ENCODE peak calls at places on chromosomes 6 and 20, in four cellular contexts. V is transverse colon, B is HCT116, D is stomach. O is an unnamed sample.

GRCh38 chr6:18496462-18496861 is 109.3 kb downstream of the RNF144B start:
- DNase-seq in B (no peak), D (no peak), V (no peak), O (no peak)

GRCh38 chr6:106739387-106739786 is 110.0 kb downstream of the QRSL1 start:
- DNase-seq in V (no peak), D (peak), B (no peak), O (no peak)

GRCh38 chr6:156953125-156953477 is 175.9 kb downstream of the ARID1B start:
- DNase-seq in D (no peak), B (no peak), V (no peak), O (no peak)

GRCh38 chr6:140977425-140977824 is 1155.3 kb upstream of the GJE1 start:
- DNase-seq in V (no peak), D (no peak), B (no peak), O (no peak)

GRCh38 chr6:52403086-52403485 is 17.1 kb upstream of the EFHC1 start:
- DNase-seq in V (no peak), D (no peak), B (no peak), O (no peak)

GRCh38 chr20:20425785-20426471 is 58.0 kb downstream of the INSM1 start:
- DNase-seq in D (no peak), V (no peak), B (no peak), O (no peak)

GRCh38 chr6:133286765-133287164 is 45.6 kb downstream of the EYA4 start:
- DNase-seq in B (no peak), V (no peak), D (no peak), O (no peak)

GRCh38 chr20:25345721-25346120 is 44.9 kb downstream of the ABHD12 start:
- DNase-seq in D (no peak), V (no peak), B (no peak), O (no peak)

GRCh38 chr6:6927437-6928361 is 180.1 kb upstream of the RREB1 start:
- DNase-seq in D (no peak), B (no peak), V (no peak), O (peak)

GRCh38 chr6:16452348-16452747 is 214.0 kb downstream of the GMPR start:
- DNase-seq in V (no peak), B (no peak), D (no peak), O (no peak)
- TF ChIP-seq POLR2AphosphoS5 in V (no peak), B (no peak), D (no peak), O (no peak)

DNA sequence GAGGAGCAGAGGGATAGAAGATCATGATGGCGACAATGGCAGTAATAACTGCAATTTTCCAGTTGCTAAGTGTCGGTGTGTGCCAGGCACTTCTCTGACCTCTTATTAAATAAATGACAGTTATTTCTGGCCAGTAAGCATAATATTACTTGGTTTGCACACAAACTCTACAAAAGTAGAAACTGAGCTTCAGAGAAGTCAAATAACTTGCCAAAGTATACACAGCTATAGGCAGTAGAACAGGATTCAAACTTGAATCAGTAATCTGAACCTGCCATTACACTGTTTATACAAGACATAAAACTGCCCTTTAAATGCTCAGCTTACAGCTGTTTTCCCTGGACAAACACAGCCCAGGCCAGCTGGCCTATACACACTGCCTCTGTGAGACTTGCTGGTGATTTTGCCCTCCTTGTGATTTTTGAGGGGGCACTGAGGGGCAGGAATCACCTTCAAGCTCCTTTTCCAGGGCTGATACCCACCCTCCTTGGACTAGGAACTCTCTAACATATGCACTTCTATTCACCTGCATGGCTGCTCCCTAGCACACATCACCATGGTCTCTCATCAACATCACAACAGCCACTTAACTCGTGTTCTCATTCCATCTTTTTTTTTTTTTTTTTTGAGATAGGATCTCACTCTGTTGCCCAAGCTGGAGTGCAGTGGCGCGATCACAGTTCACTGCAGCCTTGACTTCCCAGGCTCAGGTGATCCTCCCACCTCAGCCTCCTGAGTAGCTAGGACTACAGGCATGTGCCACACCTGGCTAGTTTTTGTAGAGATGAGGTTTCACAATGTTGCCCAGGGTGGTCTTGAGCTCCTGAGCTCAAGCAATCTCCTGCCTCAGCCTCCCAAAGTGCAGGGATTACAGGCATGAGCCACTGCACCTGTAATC is 63.6 kb downstream of the SLC23A2 start:
- DNase-seq in D (peak), V (no peak), B (no peak), O (no peak)
- TF ChIP-seq POLR2AphosphoS5 in D (no peak), V (no peak), B (no peak), O (no peak)

GRCh38 chr6:46821348-46821992 is 28.3 kb downstream of the MEP1A start:
- DNase-seq in V (no peak), B (no peak), D (no peak), O (no peak)
- TF ChIP-seq POLR2AphosphoS5 in V (no peak), B (no peak), D (no peak), O (no peak)

GRCh38 chr6:17289491-17290106 is 8.4 kb downstream of the RBM24 start:
- DNase-seq in V (peak), B (no peak), D (no peak), O (no peak)
- TF ChIP-seq POLR2AphosphoS5 in V (peak), B (no peak), D (peak), O (no peak)

DNA sequence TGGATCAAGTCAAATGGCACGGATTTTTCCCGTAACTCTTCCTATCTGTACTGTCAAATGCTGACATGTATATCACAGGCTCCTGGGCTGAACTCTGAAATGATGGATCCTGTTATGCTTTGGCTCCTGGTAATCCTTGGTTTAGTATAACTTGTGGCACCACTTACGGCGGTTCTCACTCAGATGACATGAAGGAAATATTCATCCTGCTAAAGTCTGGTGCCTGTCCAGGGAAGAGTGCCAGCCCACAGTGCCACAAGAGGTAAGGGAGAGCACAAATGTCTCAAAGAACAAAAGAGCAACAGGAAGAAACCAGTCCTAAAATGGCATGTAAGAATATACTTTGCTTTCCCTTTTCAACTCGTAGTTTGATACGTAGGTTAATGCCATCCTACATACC is 93.1 kb upstream of the TAB2 start:
- DNase-seq in D (no peak), B (no peak), V (no peak), O (no peak)
- TF ChIP-seq POLR2AphosphoS5 in D (no peak), B (no peak), V (no peak), O (no peak)

GRCh38 chr6:159043236-159043635 is 1.6 kb downstream of the TAGAP start:
- DNase-seq in B (no peak), D (no peak), V (no peak), O (no peak)

GRCh38 chr6:159043986-159044385 is 805 bp downstream of the TAGAP start:
- DNase-seq in B (no peak), V (no peak), D (no peak), O (no peak)

GRCh38 chr6:159042824-159043181 is 2.0 kb downstream of the TAGAP start:
- DNase-seq in B (no peak), D (no peak), V (no peak), O (no peak)

GRCh38 chr6:159045826-159046225 is 1.0 kb upstream of the TAGAP start:
- DNase-seq in D (no peak), B (no peak), V (no peak), O (no peak)

DNA sequence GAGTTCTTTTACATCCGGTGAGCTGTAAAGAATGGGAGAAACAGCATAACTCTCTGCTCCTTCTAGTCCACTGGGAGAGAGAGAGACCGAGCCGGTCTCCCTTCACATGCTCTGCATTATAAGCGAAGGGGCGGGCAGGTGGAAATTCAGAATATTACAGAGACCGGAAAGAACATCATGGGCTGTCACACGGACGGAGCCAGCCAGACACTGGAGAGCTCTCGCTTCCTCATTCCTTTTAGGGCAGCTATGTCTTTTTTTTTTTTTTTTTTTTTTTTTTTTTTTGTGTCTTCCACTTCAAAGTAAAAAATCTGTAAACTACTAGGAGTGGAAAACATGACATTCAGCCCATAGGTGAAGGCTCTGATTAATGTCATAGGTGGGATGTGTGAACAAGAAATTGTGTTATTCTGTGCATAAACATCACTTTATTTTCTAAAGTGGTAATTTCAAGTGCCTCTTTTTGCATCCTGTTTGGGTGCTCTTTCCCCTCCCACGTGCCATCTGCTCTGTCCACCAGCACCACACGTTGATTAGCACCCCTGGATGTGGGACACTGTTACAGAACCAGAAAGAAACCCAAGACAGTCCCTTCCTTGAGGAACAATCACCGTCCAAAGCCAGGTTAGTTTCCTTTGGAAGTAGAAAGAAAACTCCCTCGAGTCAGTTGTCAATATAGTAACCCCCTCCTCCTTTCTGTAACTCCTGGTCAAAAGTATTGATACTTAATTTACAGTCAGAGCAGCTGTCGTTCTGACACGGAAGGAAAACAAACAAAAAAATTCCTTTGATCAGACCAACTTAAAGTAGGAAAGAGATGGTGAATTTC is at the start of gene TAGAP:
- DNase-seq in D (peak), V (peak), B (no peak), O (peak)
- TF ChIP-seq POLR2AphosphoS5 in D (peak), V (peak), B (no peak), O (peak)

O was measured in GM12892.